ENCODE peak calls at places on chromosomes 1 and 21, in five cellular contexts. P is coronary artery, N is ecto neural progenitor cell, B is osteoblast, V is GM04504. T is an unnamed sample.

GRCh38 chr1:219523411-219523810 is 89.5 kb downstream of the ZC3H11B start:
- DNase-seq in P (no peak), N (no peak), B (no peak), V (no peak), T (peak)

GRCh38 chr21:41752231-41752681 is 14.6 kb downstream of the RIPK4 start:
- DNase-seq in P (no peak), N (peak), B (peak), V (peak), T (no peak)

GRCh38 chr1:2276803-2277580 is 48.9 kb downstream of the SKI start:
- DNase-seq in P (no peak), N (no peak), B (peak), V (no peak), T (no peak)

GRCh38 chr1:155970531-155971167 is 7.7 kb downstream of the ARHGEF2 start:
- DNase-seq in P (no peak), N (no peak), B (peak), V (no peak), T (no peak)

GRCh38 chr1:79920970-79921669 is 914.6 kb upstream of the ADGRL4 start:
- DNase-seq in P (no peak), N (no peak), B (no peak), V (no peak), T (no peak)

GRCh38 chr1:6899141-6899540 is 113.9 kb downstream of the CAMTA1 start:
- DNase-seq in P (no peak), N (no peak), B (no peak), V (peak), T (no peak)

GRCh38 chr1:246113555-246114095 is 393.5 kb downstream of the SMYD3 start:
- DNase-seq in P (no peak), N (no peak), B (no peak), V (no peak), T (peak)

GRCh38 chr1:160045653-160046052 is 13.9 kb upstream of the PIGM start:
- DNase-seq in P (no peak), N (no peak), B (no peak), V (no peak), T (no peak)

GRCh38 chr1:109229531-109230127 is 15.9 kb downstream of the SARS1 start:
- DNase-seq in P (no peak), N (peak), B (no peak), V (no peak), T (peak)

T was measured in NCI-H146.